ENCODE peak calls at places on chromosomes 13 and 19, in four cellular contexts. W is GM23338, J is mammary epithelial cell, R is neural progenitor cell. S is an unnamed sample. For H3K27me3 and H3K4me1, the result is how much of the 10 kb centered on the place peaks cover.

GRCh38 chr19:17873661-17874422 is 2.1 kb downstream of the SLC5A5 start:
- DNase-seq in W (peak), J (peak), R (peak), S (peak)

GRCh38 chr13:91406619-91407018 is 8.2 kb downstream of the GPC5 start:
- DNase-seq in W (peak), J (peak), R (peak), S (peak)

GRCh38 chr19:2477141-2477710 is 1.3 kb downstream of the GADD45B start:
- DNase-seq in W (no peak), J (peak), R (peak), S (peak)

GRCh38 chr19:32206065-32206464 is 139.3 kb upstream of the ZNF507 start:
- DNase-seq in W (no peak), J (no peak), R (no peak), S (no peak)

GRCh38 chr13:20303636-20304035 is 71.5 kb upstream of the GJB6 start:
- DNase-seq in W (no peak), J (peak), R (no peak), S (no peak)

GRCh38 chr19:2080336-2080988 is 15.7 kb downstream of the MOB3A start:
- DNase-seq in W (no peak), J (no peak), R (no peak), S (no peak)

GRCh38 chr13:50244913-50245574 is 229.8 kb downstream of the KCNRG start:
- DNase-seq in W (no peak), J (peak), R (no peak), S (peak)

GRCh38 chr13:94416454-94417080 is 62.9 kb downstream of the DCT start:
- DNase-seq in W (peak), J (peak), R (peak), S (peak)

GRCh38 chr19:10690351-10690781 is 10.9 kb upstream of the QTRT1 start:
- DNase-seq in W (no peak), J (peak), R (no peak), S (no peak)

GRCh38 chr13:110580800-110581199 is 19.3 kb upstream of the RAB20 start:
- DNase-seq in W (no peak), J (no peak), R (no peak), S (no peak)

GRCh38 chr13:45705145-45705695 is 3.1 kb downstream of the CBY2 start:
- DNase-seq in W (no peak), J (no peak), R (peak), S (no peak)

GRCh38 chr13:113192279-113192678 is 16.2 kb downstream of the PCID2 start:
- DNase-seq in W (no peak), J (no peak), R (no peak), S (no peak)

GRCh38 chr19:5144545-5145179 is 175.7 kb downstream of the KDM4B start:
- DNase-seq in W (no peak), J (no peak), R (no peak), S (no peak)

GRCh38 chr13:48977973-48978372 is 2.3 kb downstream of the FNDC3A start:
- DNase-seq in W (no peak), J (peak), R (no peak), S (no peak)

GRCh38 chr13:39047560-39047959 is 9.3 kb downstream of the NHLRC3 start:
- DNase-seq in W (peak), J (peak), R (peak), S (peak)

GRCh38 chr19:40567750-40568494 is 8.8 kb upstream of the SHKBP1 start:
- DNase-seq in W (peak), J (no peak), R (peak), S (no peak)

GRCh38 chr19:40571005-40571318 is 5.7 kb upstream of the SHKBP1 start:
- DNase-seq in W (no peak), J (no peak), R (no peak), S (no peak)

GRCh38 chr19:40567040-40567749 is 9.5 kb upstream of the SHKBP1 start:
- DNase-seq in W (peak), J (no peak), R (peak), S (no peak)

GRCh38 chr19:40571831-40572495 is 4.7 kb upstream of the SHKBP1 start:
- DNase-seq in W (no peak), J (no peak), R (no peak), S (no peak)

GRCh38 chr19:40570313-40571004 is 6.2 kb upstream of the SHKBP1 start:
- DNase-seq in W (peak), J (peak), R (peak), S (peak)
- H3K27me3 ChIP-seq in W (under half), J (under half), R (half or more), S (under half)

DNA sequence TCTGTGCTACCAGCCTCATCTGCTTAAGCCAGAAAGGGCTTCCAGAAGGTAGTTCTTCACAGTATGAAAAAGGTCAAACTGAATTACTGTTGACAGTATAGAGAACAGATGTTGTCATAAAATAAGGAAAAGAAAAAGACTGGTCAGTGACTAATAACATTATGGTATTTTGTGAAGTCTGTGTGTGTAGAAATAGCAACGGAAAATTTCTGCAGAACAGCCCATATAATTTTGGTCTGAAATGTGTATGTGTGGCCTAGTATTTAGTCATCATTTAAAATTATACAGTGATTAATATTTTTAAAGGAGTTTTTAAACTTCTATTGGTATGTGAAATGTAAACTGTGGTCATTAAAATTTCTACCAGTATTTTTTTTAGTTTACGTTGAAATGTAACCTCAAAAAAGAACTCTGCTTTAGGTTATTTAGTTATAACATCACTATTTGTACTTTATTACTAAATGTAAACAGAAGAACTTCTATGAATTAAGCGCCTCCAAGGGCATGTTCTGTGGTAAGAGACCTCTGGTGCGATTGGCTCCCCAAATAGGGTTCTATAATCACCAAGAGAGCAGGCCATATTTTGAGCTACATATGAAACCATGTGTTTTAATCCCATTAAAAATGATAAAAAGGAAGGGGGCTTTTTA is 3.3 kb upstream of the GPR183 start:
- DNase-seq in W (no peak), J (no peak), R (no peak), S (no peak)
- TF ChIP-seq EZH2 in W (no peak), J (no peak), R (no peak), S (no peak)

DNA sequence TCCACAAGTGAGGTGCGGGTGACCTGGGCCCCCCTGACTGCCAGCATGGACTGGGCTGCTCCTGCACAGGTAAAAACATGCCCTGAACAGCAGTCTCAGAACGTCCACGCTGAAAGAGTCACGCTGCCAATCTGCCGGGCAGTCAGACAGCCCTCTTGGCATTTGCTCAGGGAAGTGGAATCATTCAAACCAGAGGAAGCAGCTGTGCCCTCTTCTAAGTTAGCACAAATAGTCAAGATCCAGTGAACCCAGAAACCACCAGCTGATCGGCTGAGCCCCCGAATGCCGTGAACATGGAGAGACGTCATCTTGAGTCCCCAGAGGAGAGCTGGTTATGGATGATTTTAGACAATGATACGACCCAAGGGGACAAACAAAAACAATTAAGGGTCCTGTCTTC is 34.4 kb downstream of the KLF2 start:
- DNase-seq in W (no peak), J (no peak), R (no peak), S (no peak)
- H3K4me1 ChIP-seq in W (under half), J (under half), R (under half), S (under half)

GRCh38 chr19:51009061-51009891 is 7.9 kb upstream of the KLK8 start:
- DNase-seq in W (no peak), J (no peak), R (no peak), S (no peak)
- H3K27me3 ChIP-seq in W (under half), J (under half), R (half or more), S (under half)